ENCODE peak calls at places on chromosomes 2 and 18, in eight cellular contexts. V is astrocyte of the spinal cord, J is mucosa of descending colon, O is left ventricle myocardium inferior, F is GM06990, U is PC-3, A is K562, L is bronchial epithelial cell. R is an unnamed sample.

GRCh38 chr2:174692256-174692830 is 71.9 kb downstream of the CHRNA1 start:
- DNase-seq in L (no peak), F (no peak), A (no peak), V (no peak), U (no peak), J (no peak), O (no peak), R (no peak)

GRCh38 chr2:190950566-190950991 is 63.4 kb downstream of the STAT1 start:
- DNase-seq in O (no peak), J (no peak), U (no peak), V (no peak), F (no peak), L (no peak), A (no peak), R (no peak)

GRCh38 chr2:12950957-12951656 is 234.4 kb downstream of the TRIB2 start:
- DNase-seq in O (no peak), U (peak), F (no peak), A (no peak), J (no peak), V (peak), L (peak), R (no peak)

GRCh38 chr2:23367760-23368159 is 17.2 kb upstream of the KLHL29 start:
- DNase-seq in V (no peak), L (peak), O (no peak), U (peak), J (no peak), A (no peak), F (no peak), R (no peak)

GRCh38 chr2:108918156-108918845 is 70.7 kb downstream of the EDAR start:
- DNase-seq in F (no peak), O (no peak), J (no peak), V (no peak), A (no peak), U (no peak), L (no peak), R (no peak)

GRCh38 chr2:43224571-43225092 is 1.8 kb downstream of the ZFP36L2 start:
- DNase-seq in J (no peak), O (peak), L (no peak), F (peak), A (peak), V (no peak), U (peak), R (peak)

GRCh38 chr2:204643326-204643725 is 98.1 kb downstream of the PARD3B start:
- DNase-seq in J (no peak), L (no peak), F (no peak), U (peak), O (no peak), A (no peak), V (no peak), R (no peak)

GRCh38 chr2:241837197-241837596 is 21.5 kb downstream of the PDCD1 start:
- DNase-seq in V (no peak), L (no peak), F (no peak), O (no peak), U (no peak), J (no peak), A (no peak), R (no peak)

GRCh38 chr2:114769991-114770390 is 327.6 kb downstream of the DPP10 start:
- DNase-seq in J (no peak), U (no peak), A (no peak), L (no peak), O (no peak), V (no peak), F (no peak), R (no peak)

GRCh38 chr18:25974630-25975077 is 115.8 kb downstream of the SS18 start:
- DNase-seq in A (no peak), L (no peak), J (no peak), U (no peak), F (no peak), V (no peak), O (no peak), R (peak)

GRCh38 chr2:68839260-68839833 is 31.9 kb downstream of the BMP10 start:
- DNase-seq in J (no peak), O (no peak), L (no peak), U (peak), A (peak), F (no peak), V (no peak), R (peak)

GRCh38 chr2:68838641-68839040 is 32.6 kb downstream of the BMP10 start:
- DNase-seq in J (no peak), F (no peak), V (no peak), O (no peak), U (no peak), A (no peak), L (no peak), R (no peak)

GRCh38 chr2:68835636-68836035 is 35.6 kb downstream of the BMP10 start:
- DNase-seq in L (no peak), A (no peak), F (no peak), J (no peak), O (no peak), U (no peak), V (no peak), R (peak)

GRCh38 chr2:68837861-68838341 is 33.3 kb downstream of the BMP10 start:
- DNase-seq in V (peak), U (no peak), F (peak), O (no peak), A (no peak), L (no peak), J (no peak), R (peak)

GRCh38 chr2:68837164-68837860 is 33.9 kb downstream of the BMP10 start:
- DNase-seq in U (peak), A (peak), V (peak), F (peak), O (peak), J (peak), L (peak), R (peak)
- TF ChIP-seq CTCF in U (peak), A (peak), V (peak), F (peak), O (peak), J (peak), L (peak), R (peak)

GRCh38 chr2:212548459-212548815 is 9.8 kb upstream of the ERBB4 start:
- DNase-seq in V (peak), L (peak), U (peak), O (no peak), F (no peak), A (no peak), J (no peak), R (no peak)
- H3K4me3 ChIP-seq in V (no peak), L (no peak), U (no peak), O (no peak), F (no peak), A (no peak), J (no peak), R (no peak)

GRCh38 chr2:38590053-38590452 is 12.7 kb downstream of the HNRNPLL start:
- DNase-seq in V (no peak), A (peak), L (no peak), U (peak), J (no peak), F (no peak), O (no peak), R (no peak)

GRCh38 chr2:38583524-38583923 is 19.2 kb downstream of the HNRNPLL start:
- DNase-seq in F (no peak), L (no peak), V (no peak), A (no peak), U (no peak), J (no peak), O (no peak), R (no peak)

GRCh38 chr2:38583994-38584393 is 18.7 kb downstream of the HNRNPLL start:
- DNase-seq in U (no peak), F (no peak), V (no peak), J (no peak), A (no peak), O (no peak), L (no peak), R (no peak)

GRCh38 chr2:38591152-38591551 is 11.6 kb downstream of the HNRNPLL start:
- DNase-seq in J (no peak), O (no peak), V (no peak), A (no peak), U (peak), F (no peak), L (no peak), R (no peak)

DNA sequence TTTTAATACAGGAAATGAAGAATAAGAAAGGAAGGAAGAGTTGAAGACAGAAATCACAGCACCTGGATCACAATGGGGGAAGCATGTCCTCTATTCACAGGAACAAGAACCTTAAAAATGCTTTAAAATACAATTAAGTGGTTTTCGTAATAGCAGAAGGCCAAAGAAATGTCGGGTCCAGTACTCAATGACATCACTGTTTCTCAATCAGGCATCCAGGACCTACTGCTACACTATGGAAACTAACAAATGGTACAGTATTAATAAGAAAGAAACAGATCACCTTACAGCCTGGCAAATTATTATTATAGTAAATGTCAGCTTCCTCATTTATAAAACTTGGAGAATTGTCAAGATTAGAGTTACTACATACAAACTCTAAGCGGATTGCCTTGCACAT is 15.8 kb downstream of the HNRNPLL start:
- DNase-seq in L (no peak), O (no peak), J (no peak), F (no peak), U (no peak), V (no peak), A (no peak), R (no peak)
- TF ChIP-seq CTCF in L (no peak), O (no peak), J (no peak), F (no peak), U (no peak), V (no peak), A (no peak), R (no peak)

GRCh38 chr2:70104231-70105111 is 17.2 kb downstream of the PCBP1 start:
- DNase-seq in L (peak), O (no peak), A (peak), U (no peak), F (no peak), J (no peak), V (peak), R (peak)
- H3K4me3 ChIP-seq in L (no peak), O (peak), A (peak), U (no peak), F (peak), J (no peak), V (no peak), R (peak)